ENCODE peak calls at places on chromosomes 1 and 21, in seven cellular contexts. Q is neural progenitor cell, R is astrocyte of the spinal cord, U is cardiac fibroblast, P is mesendoderm, T is epithelial cell of proximal tubule, I is fibroblast of the aortic adventitia. S is an unnamed sample.

GRCh38 chr1:243841507-243841906 is 8.5 kb downstream of the AKT3 start:
- DNase-seq in Q (no peak), R (peak; percentile 59), U (peak; percentile 72), P (no peak), T (no peak), I (peak; percentile 44), S (no peak)

GRCh38 chr1:198595765-198596164 is 43.1 kb upstream of the PTPRC start:
- DNase-seq in Q (no peak), R (no peak), U (no peak), P (no peak), T (no peak), I (no peak), S (no peak)

GRCh38 chr1:233094691-233095090 is 144.3 kb downstream of the NTPCR start:
- DNase-seq in Q (no peak), R (no peak), U (no peak), P (no peak), T (no peak), I (no peak), S (no peak)

GRCh38 chr1:68141079-68141800 is 90.8 kb upstream of the DIRAS3 start:
- DNase-seq in Q (peak; percentile 52), R (peak; percentile 68), U (peak; percentile 67), P (peak; percentile 85), T (no peak), I (peak; percentile 60), S (no peak)

GRCh38 chr1:44786138-44786840 is 1.7 kb downstream of the BEST4 start:
- DNase-seq in Q (peak; percentile 84), R (peak; percentile 74), U (peak; percentile 58), P (peak; percentile 84), T (no peak), I (peak; percentile 48), S (peak; percentile 43)

GRCh38 chr21:33266050-33266783 is at the start of gene IL10RB:
- DNase-seq in Q (peak; percentile 88), R (peak; percentile 60), U (peak; percentile 52), P (peak; percentile 73), T (no peak), I (peak; percentile 45), S (peak; percentile 48)

GRCh38 chr1:186865861-186866260 is 37.1 kb downstream of the PLA2G4A start:
- DNase-seq in Q (no peak), R (no peak), U (no peak), P (no peak), T (no peak), I (peak; percentile 46), S (no peak)

GRCh38 chr21:28884481-28884880 is 108.2 kb downstream of the LTN1 start:
- DNase-seq in Q (no peak), R (no peak), U (peak; percentile 31), P (peak; percentile 29), T (no peak), I (no peak), S (peak; percentile 9)

GRCh38 chr1:165355221-165355976 is 1.1 kb downstream of the LMX1A start:
- DNase-seq in Q (peak; percentile 63), R (no peak), U (no peak), P (peak; percentile 50), T (no peak), I (no peak), S (no peak)

GRCh38 chr1:246351726-246352125 is 155.4 kb downstream of the SMYD3 start:
- DNase-seq in Q (no peak), R (no peak), U (no peak), P (no peak), T (no peak), I (no peak), S (no peak)

GRCh38 chr1:44652445-44653106 is 21.7 kb downstream of the TMEM53 start:
- DNase-seq in Q (peak; percentile 85), R (peak; percentile 58), U (peak; percentile 70), P (peak; percentile 81), T (no peak), I (peak; percentile 61), S (peak; percentile 42)

GRCh38 chr1:161483361-161483760 is 21.9 kb upstream of the FCGR2A start:
- DNase-seq in Q (no peak), R (no peak), U (no peak), P (peak; percentile 19), T (no peak), I (no peak), S (no peak)

GRCh38 chr1:85806236-85806965 is 98.2 kb upstream of the ZNHIT6 start:
- DNase-seq in Q (no peak), R (no peak), U (peak; percentile 9), P (no peak), T (no peak), I (no peak), S (no peak)

GRCh38 chr1:67060811-67061218 is 6.9 kb upstream of the SLC35D1 start:
- DNase-seq in Q (no peak), R (peak; percentile 96), U (peak; percentile 98), P (peak; percentile 13), T (peak; percentile 87), I (peak; percentile 98), S (no peak)

GRCh38 chr1:206608108-206608698 is 4.1 kb downstream of the EIF2D start:
- DNase-seq in Q (peak; percentile 67), R (peak; percentile 26), U (peak; percentile 60), P (peak; percentile 45), T (no peak), I (peak; percentile 49), S (peak; percentile 60)

GRCh38 chr1:67674260-67675011 is 10.6 kb upstream of the GADD45A start:
- DNase-seq in Q (peak; percentile 43), R (peak; percentile 64), U (peak; percentile 52), P (no peak), T (no peak), I (peak; percentile 79), S (peak; percentile 62)

GRCh38 chr1:201461783-201462441 is 7.1 kb downstream of the PHLDA3 start:
- DNase-seq in Q (no peak), R (peak; percentile 98), U (peak; percentile 99), P (no peak), T (peak; percentile 83), I (peak; percentile 98), S (no peak)

GRCh38 chr21:39523398-39523797 is 71.6 kb downstream of the SH3BGR start:
- DNase-seq in Q (no peak), R (no peak), U (no peak), P (no peak), T (peak; percentile 46), I (no peak), S (no peak)

GRCh38 chr1:155220566-155220965 is 12.1 kb downstream of the MTX1 start:
- DNase-seq in Q (no peak), R (no peak), U (no peak), P (no peak), T (no peak), I (no peak), S (no peak)

GRCh38 chr1:198934901-198935301 is 296.1 kb downstream of the PTPRC start:
- DNase-seq in Q (no peak), R (no peak), U (peak; percentile 64), P (no peak), T (no peak), I (no peak), S (peak; percentile 97)

GRCh38 chr1:67250051-67250653 is 57.5 kb upstream of the IL12RB2 start:
- DNase-seq in Q (peak; percentile 34), R (peak; percentile 8), U (peak; percentile 12), P (peak; percentile 65), T (no peak), I (no peak), S (no peak)

GRCh38 chr1:11806307-11806936 is 431 bp downstream of the CLCN6 start:
- DNase-seq in Q (no peak), R (no peak), U (peak; percentile 47), P (peak; percentile 36), T (no peak), I (peak; percentile 43), S (no peak)

GRCh38 chr1:26020941-26021646 is 481 bp upstream of the EXTL1 start:
- DNase-seq in Q (no peak), R (no peak), U (no peak), P (no peak), T (no peak), I (no peak), S (no peak)
- H3K4me3 ChIP-seq in Q (no peak overlapping the region), R (no peak overlapping the region), U (no peak overlapping the region), P (no peak overlapping the region), T (no peak overlapping the region), I (no peak overlapping the region), S (no peak overlapping the region)

GRCh38 chr1:149843302-149844041 is 55.9 kb upstream of the BOLA1 start:
- DNase-seq in Q (peak; percentile 31), R (peak; percentile 10), U (peak; percentile 25), P (peak; percentile 28), T (no peak), I (no peak), S (no peak)

GRCh38 chr1:149845416-149845815 is 54.0 kb upstream of the BOLA1 start:
- DNase-seq in Q (peak; percentile 20), R (no peak), U (no peak), P (peak; percentile 91), T (no peak), I (no peak), S (no peak)

GRCh38 chr1:149844096-149844495 is 55.3 kb upstream of the BOLA1 start:
- DNase-seq in Q (peak; percentile 0), R (peak; percentile 36), U (peak; percentile 74), P (peak; percentile 27), T (no peak), I (peak; percentile 51), S (no peak)

GRCh38 chr1:149846042-149846441 is 53.3 kb upstream of the BOLA1 start:
- DNase-seq in Q (peak; percentile 0), R (no peak), U (no peak), P (no peak), T (no peak), I (no peak), S (no peak)

GRCh38 chr1:149844650-149845255 is 54.6 kb upstream of the BOLA1 start:
- DNase-seq in Q (peak; percentile 1), R (no peak), U (no peak), P (peak; percentile 28), T (no peak), I (no peak), S (no peak)
- H3K4me3 ChIP-seq in Q (peak overlapping the region; percentile 96), R (no peak overlapping the region), U (peak overlapping the region; percentile 72), P (no peak overlapping the region), T (peak overlapping the region; percentile 15), I (peak overlapping the region; percentile 40), S (no peak overlapping the region)

DNA sequence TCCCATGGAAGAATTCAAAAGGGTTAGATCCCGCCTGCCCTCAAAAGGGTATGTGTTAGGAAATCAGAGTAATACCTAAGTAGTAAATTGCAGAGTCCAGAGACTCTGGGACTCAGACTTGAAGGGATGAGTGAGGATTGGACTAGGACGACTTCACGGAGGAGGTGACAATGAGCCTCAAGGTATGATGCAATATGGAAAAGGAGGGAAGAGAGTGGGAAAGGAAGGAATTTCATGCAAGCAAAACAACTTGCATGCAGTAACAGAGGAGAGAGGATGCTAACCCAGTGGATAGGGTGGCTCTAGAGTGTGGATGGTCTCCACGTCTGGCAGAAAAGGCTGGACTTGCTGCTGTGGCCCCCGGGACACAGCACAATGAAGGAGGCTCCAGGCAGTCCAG is 4.8 kb downstream of the CAPN2 start:
- DNase-seq in Q (no peak), R (no peak), U (no peak), P (peak; percentile 55), T (no peak), I (no peak), S (no peak)
- H3K4me3 ChIP-seq in Q (no peak overlapping the region), R (no peak overlapping the region), U (no peak overlapping the region), P (no peak overlapping the region), T (no peak overlapping the region), I (no peak overlapping the region), S (no peak overlapping the region)

DNA sequence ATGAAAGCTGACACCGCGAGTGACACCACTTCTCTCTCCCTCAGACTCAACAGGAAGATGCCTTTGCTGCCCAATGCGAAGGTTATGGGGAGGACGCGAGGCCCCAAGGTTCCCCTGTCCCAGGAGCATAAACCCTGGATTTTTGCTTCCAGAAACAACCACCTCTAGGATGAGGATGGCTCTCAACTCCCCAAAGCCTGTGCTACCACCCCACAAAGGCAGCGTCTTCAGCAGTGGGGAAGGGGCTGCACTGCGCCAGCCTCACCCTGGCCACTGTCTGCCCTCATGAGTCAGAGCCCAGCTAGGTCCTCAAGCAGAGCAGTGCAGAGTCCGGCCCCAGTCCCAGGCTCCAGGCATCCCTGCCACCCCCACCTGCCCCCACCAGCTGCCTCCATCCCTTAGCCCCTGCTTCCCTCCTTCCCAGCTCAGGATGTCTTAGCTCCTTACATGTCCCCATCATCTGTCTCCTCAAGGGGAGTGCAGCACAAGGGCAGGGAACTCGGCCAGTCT is 6.9 kb upstream of the SRARP start:
- DNase-seq in Q (no peak), R (no peak), U (no peak), P (no peak), T (no peak), I (no peak), S (no peak)
- H3K4me3 ChIP-seq in Q (no peak overlapping the region), R (no peak overlapping the region), U (no peak overlapping the region), P (no peak overlapping the region), T (no peak overlapping the region), I (no peak overlapping the region), S (no peak overlapping the region)

S was measured in Jurkat, Clone E6-1.